ENCODE peak calls at places on chromosomes 12 and 14, in ten cellular contexts. N is AG04450; P is activated T-cell treated with anti-CD3 and anti-CD28 coated beads for 1 hour; I is stimulated activated CD4-positive, alpha-beta T cell treated with anti-CD3 and anti-CD28 coated beads, Interleukin-15, amount 100 ng/mL, for 24 hours; E is NCI-H446 treated with DMSO at 0.1 percent for 48 hours; Z is CD4-positive, alpha-beta T cell; J is HS-5; O is glutamatergic neuron; Y is suprapubic skin; B is left ventricle myocardium inferior. M is an unnamed sample.

GRCh38 chr12:66960704-66961690 is 282.1 kb upstream of the GRIP1 start:
- DNase-seq in N (no peak), P (no peak), I (no peak), E (no peak), Z (no peak), J (no peak), O (no peak), Y (no peak), B (no peak), M (no peak)

GRCh38 chr12:75322464-75322863 is 7.7 kb downstream of the CAPS2 start:
- DNase-seq in N (peak), P (no peak), I (no peak), E (no peak), Z (no peak), J (no peak), O (no peak), Y (no peak), B (no peak), M (no peak)

GRCh38 chr12:89540586-89540985 is 14.7 kb upstream of the POC1B start:
- DNase-seq in N (no peak), P (no peak), I (no peak), E (no peak), Z (no peak), J (no peak), O (no peak), Y (no peak), B (no peak), M (no peak)

GRCh38 chr14:75469606-75470237 is 41.9 kb downstream of the JDP2 start:
- DNase-seq in N (no peak), P (no peak), I (no peak), E (peak), Z (no peak), J (no peak), O (no peak), Y (peak), B (no peak), M (no peak)

GRCh38 chr12:113674302-113674701 is 202.6 kb upstream of the LHX5 start:
- DNase-seq in N (no peak), P (no peak), I (no peak), E (no peak), Z (no peak), J (no peak), O (no peak), Y (no peak), B (no peak), M (no peak)

GRCh38 chr14:65817011-65817410 is 404.5 kb downstream of the FUT8 start:
- DNase-seq in N (no peak), P (no peak), I (no peak), E (no peak), Z (no peak), J (no peak), O (no peak), Y (no peak), B (no peak), M (no peak)

GRCh38 chr12:5439333-5439732 is 7.4 kb downstream of the NTF3 start:
- DNase-seq in N (no peak), P (no peak), I (no peak), E (no peak), Z (no peak), J (no peak), O (no peak), Y (no peak), B (no peak), M (no peak)

GRCh38 chr12:122975790-122976647 is 975 bp downstream of the OGFOD2 start:
- DNase-seq in N (no peak), P (no peak), I (no peak), E (no peak), Z (no peak), J (no peak), O (no peak), Y (no peak), B (no peak), M (no peak)

GRCh38 chr12:53798575-53798974 is 46.8 kb upstream of the CISTR start:
- DNase-seq in N (no peak), P (no peak), I (no peak), E (no peak), Z (no peak), J (no peak), O (no peak), Y (no peak), B (no peak), M (no peak)

GRCh38 chr14:51302319-51303030 is 62.4 kb downstream of the TMX1 start:
- DNase-seq in N (no peak), P (no peak), I (no peak), E (peak), Z (no peak), J (no peak), O (no peak), Y (no peak), B (no peak), M (no peak)

GRCh38 chr12:15712823-15713663 is 76.1 kb downstream of the EPS8 start:
- DNase-seq in N (no peak), P (no peak), I (no peak), E (no peak), Z (no peak), J (no peak), O (no peak), Y (no peak), B (peak), M (peak)

GRCh38 chr12:105878964-105879363 is 259.8 kb downstream of the NUAK1 start:
- DNase-seq in N (no peak), P (no peak), I (no peak), E (no peak), Z (no peak), J (no peak), O (no peak), Y (no peak), B (no peak), M (no peak)

GRCh38 chr12:23585782-23586163 is 363.7 kb downstream of the SOX5 start:
- DNase-seq in N (no peak), P (no peak), I (no peak), E (no peak), Z (no peak), J (no peak), O (no peak), Y (no peak), B (no peak), M (no peak)

GRCh38 chr12:29660847-29661246 is 122.9 kb downstream of the TMTC1 start:
- DNase-seq in N (no peak), P (no peak), I (no peak), E (no peak), Z (no peak), J (no peak), O (no peak), Y (no peak), B (no peak), M (no peak)

GRCh38 chr12:58415716-58416115 is 474.3 kb downstream of the ATP23 start:
- DNase-seq in N (no peak), P (no peak), I (no peak), E (no peak), Z (no peak), J (no peak), O (no peak), Y (no peak), B (no peak), M (no peak)

GRCh38 chr12:71392521-71393145 is 47.0 kb upstream of the LGR5 start:
- DNase-seq in N (peak), P (no peak), I (no peak), E (peak), Z (no peak), J (peak), O (no peak), Y (no peak), B (no peak), M (no peak)

GRCh38 chr14:74834682-74835392 is 41.1 kb downstream of the PROX2 start:
- DNase-seq in N (no peak), P (no peak), I (no peak), E (no peak), Z (no peak), J (no peak), O (no peak), Y (no peak), B (no peak), M (no peak)

GRCh38 chr12:121400332-121401139 is 618 bp downstream of the RNF34 start:
- DNase-seq in N (no peak), P (peak), I (peak), E (no peak), Z (peak), J (no peak), O (peak), Y (peak), B (peak), M (peak)

GRCh38 chr12:93870020-93870795 is 193.0 kb downstream of the CRADD start:
- DNase-seq in N (no peak), P (no peak), I (no peak), E (no peak), Z (no peak), J (no peak), O (no peak), Y (no peak), B (no peak), M (no peak)

GRCh38 chr12:48002179-48002601 is 2.1 kb downstream of the COL2A1 start:
- DNase-seq in N (no peak), P (no peak), I (no peak), E (no peak), Z (no peak), J (no peak), O (no peak), Y (no peak), B (no peak), M (no peak)

GRCh38 chr14:23548351-23549318 is 2.9 kb downstream of the ZFHX2 start:
- DNase-seq in N (no peak), P (no peak), I (no peak), E (no peak), Z (no peak), J (no peak), O (no peak), Y (no peak), B (no peak), M (no peak)

GRCh38 chr12:48925218-48925871 is at the start of gene FKBP11:
- DNase-seq in N (no peak), P (peak), I (peak), E (no peak), Z (peak), J (no peak), O (peak), Y (peak), B (peak), M (peak)

GRCh38 chr12:52260351-52261210 is 13.9 kb upstream of the KRT86 start:
- DNase-seq in N (peak), P (no peak), I (no peak), E (no peak), Z (no peak), J (no peak), O (no peak), Y (no peak), B (no peak), M (no peak)

GRCh38 chr12:50992814-50993213 is 33.4 kb downstream of the SLC11A2 start:
- DNase-seq in N (no peak), P (no peak), I (no peak), E (no peak), Z (no peak), J (no peak), O (no peak), Y (no peak), B (peak), M (no peak)

GRCh38 chr12:116582610-116583009 is 23.4 kb downstream of the MAP1LC3B2 start:
- DNase-seq in N (no peak), P (no peak), I (no peak), E (no peak), Z (no peak), J (no peak), O (peak), Y (no peak), B (peak), M (no peak)

M was measured in gastrocnemius medialis.